ENCODE peak calls at places on chromosomes 4 and X, in seven cellular contexts. I is EL; X is choroid plexus epithelial cell; B is stimulated activated CD4-positive, alpha-beta T cell treated with anti-CD3 and anti-CD28 coated beads, Interleukin-4, amount 100 ng/mL, for 4 hours; M is cerebellar cortex; Q is mammary epithelial cell; P is A673. R is an unnamed sample.

GRCh38 chr4:145734051-145734450 is 54.1 kb downstream of the C4orf51 start:
- DNase-seq in I (peak), X (peak), B (no peak), M (no peak), Q (no peak), P (no peak), R (no peak)

GRCh38 chr4:145937021-145937861 is 1.4 kb downstream of the ZNF827 start:
- DNase-seq in I (peak), X (peak), B (peak), M (peak), Q (peak), P (peak), R (no peak)

GRCh38 chr4:111602848-111603247 is 542.4 kb upstream of the FAM241A start:
- DNase-seq in I (peak), X (peak), B (no peak), M (no peak), Q (no peak), P (peak), R (no peak)

GRCh38 chr4:140244328-140244727 is 90.3 kb upstream of the MAML3 start:
- DNase-seq in I (no peak), X (no peak), B (no peak), M (no peak), Q (no peak), P (no peak), R (no peak)

GRCh38 chr4:6749340-6750171 is 33.0 kb upstream of the KIAA0232 start:
- DNase-seq in I (peak), X (peak), B (no peak), M (no peak), Q (peak), P (no peak), R (no peak)

GRCh38 chr4:113881256-113881655 is 98.2 kb downstream of the ARSJ start:
- DNase-seq in I (peak), X (peak), B (no peak), M (no peak), Q (peak), P (no peak), R (no peak)

GRCh38 chrX:16958356-16958755 is 11.9 kb downstream of the REPS2 start:
- DNase-seq in I (no peak), X (no peak), B (no peak), M (no peak), Q (no peak), P (no peak), R (no peak)

GRCh38 chr4:76950846-76951321 is 1.3 kb downstream of the SEPTIN11 start:
- DNase-seq in I (no peak), X (peak), B (no peak), M (no peak), Q (peak), P (peak), R (no peak)

R was measured in GM12864.